ENCODE peak calls at places on chromosomes 2 and 18, in ten cellular contexts. B is activated CD4-positive, alpha-beta T cell treated with anti-CD3 and anti-CD28 coated beads for 36 hours; T is A549; V is gastrocnemius medialis; Z is left lung; C is sciatic nerve; N is stimulated activated naive CD8-positive, alpha-beta T cell treated with anti-CD3 and anti-CD28 coated beads, Interleukin-15, Interleukin-2, amounts not matched to agents 100 U/mL and 50 U/mL, for 24 hours; E is heart right ventricle; S is activated T-helper 17 cell treated with anti-CD3 and anti-CD28 coated beads, Interleukin-2, amount 50 U/mL, for 72 hours; P is SK-N-SH treated with all-trans-retinoic acid at 6 μM for 48 hours. Q is an unnamed sample.

GRCh38 chr2:46273225-46273863 is 23.9 kb upstream of the EPAS1 start:
- ATAC-seq in E (peak), P (no peak), Z (no peak), B (no peak), V (peak), T (no peak), S (no peak), N (no peak), C (no peak), Q (no peak)

GRCh38 chr2:106165556-106165955 is 28.5 kb downstream of the UXS1 start:
- ATAC-seq in E (no peak), V (no peak), P (no peak), T (no peak), S (no peak), N (no peak), C (no peak), Z (no peak), B (no peak), Q (no peak)

GRCh38 chr2:74267068-74267467 is 68.7 kb downstream of the MTHFD2 start:
- ATAC-seq in N (peak), V (no peak), E (no peak), Z (peak), S (peak), C (no peak), B (peak), T (peak), P (peak), Q (peak)

GRCh38 chr2:219679041-219679440 is 51.6 kb downstream of the SLC4A3 start:
- ATAC-seq in Z (no peak), T (no peak), V (no peak), B (no peak), S (no peak), C (no peak), E (no peak), P (no peak), N (no peak), Q (no peak)

GRCh38 chr2:66805136-66805535 is 370.2 kb downstream of the MEIS1 start:
- ATAC-seq in Z (no peak), P (no peak), C (peak), N (no peak), S (no peak), V (no peak), B (no peak), E (no peak), T (no peak), Q (no peak)

GRCh38 chr2:224359569-224359968 is 42.3 kb downstream of the FAM124B start:
- ATAC-seq in C (no peak), V (no peak), N (peak), T (peak), E (no peak), S (no peak), B (peak), P (peak), Z (no peak), Q (peak)

GRCh38 chr18:10142496-10143160 is 228.8 kb downstream of the VAPA start:
- ATAC-seq in B (no peak), C (peak), V (peak), E (peak), S (no peak), N (no peak), P (peak), Z (peak), T (peak), Q (no peak)

GRCh38 chr18:25058520-25058919 is 293.4 kb downstream of the ZNF521 start:
- ATAC-seq in C (no peak), V (no peak), T (no peak), Z (no peak), B (no peak), S (no peak), E (no peak), N (no peak), P (no peak), Q (no peak)

GRCh38 chr2:133502678-133503077 is 65.6 kb downstream of the NCKAP5 start:
- ATAC-seq in C (no peak), S (no peak), T (no peak), P (no peak), N (no peak), E (no peak), Z (no peak), B (no peak), V (no peak), Q (no peak)

GRCh38 chr18:3595282-3596273 is 145.6 kb downstream of the TGIF1 start:
- ATAC-seq in Z (peak), T (peak), S (peak), V (peak), B (peak), E (peak), P (peak), N (peak), C (peak), Q (peak)

GRCh38 chr2:109348645-109349554 is 219.9 kb downstream of the SH3RF3 start:
- ATAC-seq in V (no peak), E (peak), S (peak), Z (no peak), T (no peak), N (peak), P (no peak), C (no peak), B (peak), Q (peak)

GRCh38 chr18:23232331-23232730 is 97.0 kb downstream of the CABLES1 start:
- ATAC-seq in P (no peak), Z (no peak), B (no peak), E (no peak), C (no peak), T (no peak), V (no peak), S (no peak), N (no peak), Q (no peak)

GRCh38 chr2:54955674-54956391 is 94.4 kb downstream of the RTN4 start:
- ATAC-seq in S (no peak), T (peak), C (no peak), V (no peak), B (no peak), N (no peak), P (no peak), E (no peak), Z (peak), Q (no peak)

GRCh38 chr2:96594701-96595152 is 43.4 kb downstream of the KANSL3 start:
- ATAC-seq in C (no peak), Z (no peak), T (no peak), V (no peak), N (peak), P (no peak), S (peak), B (peak), E (no peak), Q (peak)

GRCh38 chr2:237330539-237330938 is 83.4 kb downstream of the COL6A3 start:
- ATAC-seq in T (no peak), E (no peak), P (no peak), S (no peak), Z (no peak), B (no peak), V (no peak), N (no peak), C (no peak), Q (no peak)